ENCODE peak calls at places on chromosome 10, in five cellular contexts. T is keratinocyte, I is tibial artery, H is GM23338, S is pancreas. D is an unnamed sample. For H3K4me1, the result is how much of the 10 kb centered on the place peaks cover.

GRCh38 chr10:971613-972012 is 16.6 kb upstream of the GTPBP4 start:
- DNase-seq in H (no peak), T (no peak), S (no peak), I (no peak), D (peak)

GRCh38 chr10:44938938-44939337 is 20.7 kb upstream of the RASSF4 start:
- DNase-seq in S (no peak), T (no peak), I (no peak), H (no peak), D (no peak)

GRCh38 chr10:97412891-97413304 is 11.8 kb upstream of the RRP12 start:
- DNase-seq in T (peak), I (no peak), S (no peak), H (no peak), D (no peak)

GRCh38 chr10:24552346-24553016 is 171.2 kb downstream of the ARHGAP21 start:
- DNase-seq in S (peak), T (peak), H (peak), I (no peak), D (peak)

GRCh38 chr10:119459681-119460340 is 82.7 kb downstream of the RGS10 start:
- DNase-seq in S (no peak), I (no peak), H (no peak), T (no peak), D (no peak)

GRCh38 chr10:6218692-6219493 is 16.2 kb downstream of the PFKFB3 start:
- DNase-seq in I (no peak), H (no peak), T (peak), S (peak), D (no peak)

GRCh38 chr10:133359554-133359971 is 1.7 kb upstream of the FUOM start:
- DNase-seq in H (no peak), T (no peak), S (peak), I (no peak), D (peak)

GRCh38 chr10:35423505-35424306 is 87.4 kb downstream of the CCNY start:
- DNase-seq in S (no peak), T (peak), H (no peak), I (no peak), D (no peak)

GRCh38 chr10:71795248-71795647 is 21.9 kb upstream of the VSIR start:
- DNase-seq in H (peak), T (no peak), I (no peak), S (no peak), D (peak)

GRCh38 chr10:33335550-33335799 is 1.0 kb upstream of the NRP1 start:
- DNase-seq in I (no peak), H (peak), T (no peak), S (no peak), D (peak)

GRCh38 chr10:74738052-74738451 is 88.3 kb upstream of the KAT6B start:
- DNase-seq in S (no peak), T (no peak), H (no peak), I (no peak), D (no peak)

GRCh38 chr10:71600856-71601255 is 118.7 kb downstream of the C10orf105 start:
- DNase-seq in H (no peak), S (no peak), I (peak), T (no peak), D (no peak)

GRCh38 chr10:45071043-45071813 is 70.5 kb downstream of the ZNF22 start:
- DNase-seq in T (no peak), I (no peak), S (no peak), H (no peak), D (no peak)

GRCh38 chr10:62582804-62583208 is 208.6 kb downstream of the ZNF365 start:
- DNase-seq in S (no peak), T (no peak), I (peak), H (no peak), D (no peak)

GRCh38 chr10:50855015-50855414 is 30.4 kb downstream of the A1CF start:
- DNase-seq in I (no peak), H (no peak), T (no peak), S (no peak), D (no peak)

GRCh38 chr10:122295423-122295947 is 24.4 kb downstream of the BTBD16 start:
- DNase-seq in T (no peak), H (no peak), S (no peak), I (no peak), D (no peak)

GRCh38 chr10:97154789-97155188 is 31.0 kb downstream of the SLIT1 start:
- DNase-seq in H (no peak), I (no peak), T (no peak), S (no peak), D (no peak)

GRCh38 chr10:113091921-113092320 is 141.9 kb downstream of the TCF7L2 start:
- DNase-seq in H (no peak), I (no peak), T (no peak), S (no peak), D (no peak)

GRCh38 chr10:28839600-28840007 is 162.3 kb downstream of the BAMBI start:
- DNase-seq in S (no peak), I (no peak), T (no peak), H (no peak), D (no peak)

GRCh38 chr10:95221124-95221523 is 27.1 kb downstream of the ACSM6 start:
- DNase-seq in I (no peak), T (no peak), S (no peak), H (peak), D (peak)

GRCh38 chr10:122122493-122122892 is 133.5 kb downstream of the TACC2 start:
- DNase-seq in I (no peak), H (no peak), T (no peak), S (no peak), D (no peak)

GRCh38 chr10:4067552-4068254 is 282.7 kb upstream of the KLF6 start:
- DNase-seq in T (no peak), I (no peak), H (no peak), S (no peak), D (no peak)
- H3K4me1 ChIP-seq in T (under half), I (half or more), H (under half), S (under half), D (under half)

GRCh38 chr10:87868277-87868676 is 4.9 kb downstream of the PTEN start:
- DNase-seq in S (no peak), T (no peak), I (no peak), H (no peak), D (no peak)
- H3K4me1 ChIP-seq in S (under half), T (under half), I (half or more), H (under half), D (under half)

GRCh38 chr10:79130255-79130654 is 61.5 kb downstream of the ZMIZ1 start:
- DNase-seq in H (no peak), T (no peak), S (no peak), I (no peak), D (no peak)
- H3K4me1 ChIP-seq in H (half or more), T (under half), S (under half), I (under half), D (under half)

DNA sequence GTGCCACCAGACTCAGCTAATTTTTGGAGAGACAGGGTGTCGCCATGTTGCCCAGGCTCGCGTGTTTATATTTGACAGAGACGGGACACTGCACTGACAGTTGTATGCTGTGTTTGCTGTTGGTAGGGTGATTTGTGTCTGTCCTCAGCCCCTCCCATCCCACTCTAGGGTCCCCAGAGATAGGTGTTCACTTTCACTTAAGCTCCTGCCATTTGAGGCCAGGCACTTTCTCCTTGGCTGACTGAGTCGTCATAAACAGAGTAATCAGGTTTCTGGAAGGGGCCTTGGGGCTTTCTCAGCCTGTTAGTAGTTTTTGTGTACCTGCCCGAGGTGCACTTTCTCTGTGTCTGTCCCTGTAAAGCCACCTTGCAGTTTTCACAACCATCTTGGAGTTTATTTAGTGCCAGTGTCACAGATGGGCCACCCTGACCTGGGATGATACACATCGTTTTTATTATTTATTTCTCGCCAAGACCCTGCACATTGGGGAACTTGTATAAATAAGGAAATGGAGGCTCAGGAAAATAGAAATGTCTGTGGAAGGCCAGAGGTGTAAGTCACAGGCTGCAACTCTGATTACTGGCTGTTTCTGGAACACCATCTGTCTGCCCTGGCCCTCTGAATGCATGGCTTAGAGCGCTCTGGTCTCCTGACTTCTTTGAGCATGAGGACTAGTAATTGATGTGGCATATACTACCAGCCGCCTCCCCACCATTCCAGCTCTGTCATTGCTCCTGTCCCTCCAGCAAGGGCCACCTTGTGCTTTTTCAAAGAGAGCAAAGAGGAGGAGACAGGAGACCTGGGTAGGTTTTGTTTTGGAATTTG is 81.9 kb upstream of the PDCD4 start:
- DNase-seq in T (no peak), S (no peak), I (no peak), H (no peak), D (no peak)
- H3K4me1 ChIP-seq in T (under half), S (half or more), I (under half), H (under half), D (under half)

DNA sequence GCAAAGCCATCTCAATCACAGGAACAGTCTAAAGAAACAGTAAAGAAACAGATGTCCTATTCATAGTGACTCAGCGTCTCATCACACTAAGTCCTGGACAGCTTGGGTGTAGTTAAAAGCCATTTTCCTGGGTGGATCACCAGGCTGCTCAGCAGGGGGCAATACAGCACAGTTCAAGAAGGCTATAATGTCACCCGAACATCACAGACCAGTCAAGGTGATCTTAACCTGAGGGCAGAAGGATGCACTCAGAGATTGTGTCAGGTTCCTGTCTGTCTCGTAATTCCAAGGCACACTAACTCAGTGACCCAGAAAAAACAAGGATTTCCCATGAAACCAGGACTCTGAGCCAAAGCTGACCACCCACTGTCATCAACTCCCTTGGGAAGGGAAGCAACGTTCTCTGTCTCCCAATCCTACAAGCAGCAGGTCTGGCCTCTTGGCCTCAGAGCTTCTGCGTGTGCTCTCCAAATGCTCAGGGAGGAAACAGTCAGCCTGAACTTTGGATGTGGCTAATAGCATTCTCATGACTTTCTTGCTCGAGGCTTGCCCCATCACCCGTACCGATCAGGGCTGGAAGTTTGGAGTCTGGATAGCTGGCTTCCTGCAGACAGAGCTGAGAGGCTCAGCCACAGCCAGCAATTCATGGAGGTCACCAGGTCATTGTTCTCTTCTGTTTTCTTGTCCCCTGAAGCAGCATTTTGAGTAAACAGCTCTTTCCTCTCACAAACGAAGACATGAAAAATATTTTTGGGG is 90.4 kb upstream of the FAM171A1 start:
- DNase-seq in S (no peak), H (no peak), T (no peak), I (peak), D (peak)
- H3K4me1 ChIP-seq in S (under half), H (under half), T (under half), I (under half), D (under half)

GRCh38 chr10:102815790-102816549 is 21.2 kb downstream of the CYP17A1 start:
- DNase-seq in S (no peak), H (peak), I (peak), T (no peak), D (no peak)

GRCh38 chr10:102814873-102815661 is 22.1 kb downstream of the CYP17A1 start:
- DNase-seq in I (peak), T (no peak), H (peak), S (no peak), D (no peak)

GRCh38 chr10:102813017-102813541 is 24.1 kb downstream of the CYP17A1 start:
- DNase-seq in T (no peak), H (no peak), I (no peak), S (no peak), D (no peak)

GRCh38 chr10:102813734-102814455 is 23.3 kb downstream of the CYP17A1 start:
- DNase-seq in H (no peak), S (no peak), I (peak), T (no peak), D (peak)

DNA sequence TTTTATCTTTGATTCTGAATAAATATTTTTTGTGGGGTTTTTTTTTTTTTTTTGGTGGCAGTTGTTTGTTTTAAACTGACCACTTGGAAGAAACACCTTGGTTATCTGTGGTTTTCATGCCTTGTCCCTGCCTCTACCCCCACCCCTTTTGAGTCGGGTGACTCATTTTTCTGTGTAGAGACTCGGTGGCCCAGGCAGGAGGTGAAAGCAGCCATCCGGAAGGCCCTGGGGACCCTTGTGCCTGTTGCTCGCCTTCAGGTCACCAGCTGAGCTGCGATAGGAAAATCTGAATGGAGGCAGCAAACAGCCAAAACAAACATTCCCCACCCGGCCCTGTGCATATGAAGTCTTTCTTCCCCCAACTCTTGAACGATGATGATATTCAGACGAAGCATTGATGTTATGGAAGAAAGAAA is 22.7 kb downstream of the CYP17A1 start:
- DNase-seq in H (no peak), S (no peak), I (no peak), T (no peak), D (no peak)
- H3K4me1 ChIP-seq in H (under half), S (under half), I (half or more), T (under half), D (under half)

GRCh38 chr10:114764656-114765055 is 56.9 kb upstream of the FHIP2A start:
- DNase-seq in I (no peak), S (no peak), T (no peak), H (no peak), D (no peak)
- H3K4me1 ChIP-seq in I (under half), S (under half), T (under half), H (under half), D (under half)

DNA sequence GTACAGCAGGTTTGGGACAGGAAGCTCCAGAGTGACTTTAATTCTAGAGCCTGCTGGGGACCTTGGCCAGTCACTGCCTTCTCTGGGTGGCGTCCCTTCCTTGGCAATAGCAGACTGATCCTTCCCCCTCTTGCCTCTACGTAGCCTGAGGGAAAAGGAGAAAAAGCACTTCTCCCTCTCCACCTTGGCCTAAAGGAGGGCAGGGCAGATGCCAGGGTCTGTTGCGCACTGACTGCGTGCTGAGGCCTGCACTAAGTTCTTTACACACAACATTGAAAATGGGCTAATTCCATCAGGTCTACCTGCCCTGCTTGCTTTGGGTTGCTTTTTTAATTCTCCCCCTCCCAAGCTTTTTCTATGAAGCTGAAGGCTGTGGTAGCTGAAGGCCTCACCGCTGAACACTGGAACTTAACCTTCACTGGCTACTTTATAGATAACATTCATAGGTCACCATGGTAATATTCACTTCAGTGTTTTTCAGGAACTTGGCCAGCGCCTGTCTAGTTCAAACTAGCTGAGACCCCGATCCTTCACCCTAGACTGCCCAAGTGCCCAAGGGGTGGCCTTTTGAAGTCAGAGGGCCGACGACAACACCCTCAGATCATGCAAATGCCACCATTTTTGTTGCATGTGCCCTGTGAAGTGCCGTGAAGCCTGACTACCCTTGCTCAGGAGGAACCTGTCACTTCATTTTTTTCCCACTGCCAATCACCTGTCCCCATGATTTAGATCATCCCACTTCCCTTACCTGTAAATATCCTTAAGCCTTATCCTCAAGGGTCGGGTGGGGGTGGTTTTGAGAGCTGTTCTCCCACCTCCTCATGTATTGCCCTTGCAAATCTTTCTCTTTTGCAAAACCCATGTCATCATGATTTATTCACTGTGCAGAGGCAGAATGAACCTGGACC is 28.7 kb downstream of the PRF1 start:
- DNase-seq in H (no peak), I (no peak), S (no peak), T (no peak), D (no peak)
- H3K4me1 ChIP-seq in H (under half), I (under half), S (under half), T (under half), D (under half)

GRCh38 chr10:49649936-49650723 is 29.3 kb upstream of the C10orf53 start:
- DNase-seq in H (no peak), S (no peak), I (no peak), T (no peak), D (no peak)
- H3K4me1 ChIP-seq in H (under half), S (under half), I (under half), T (under half), D (under half)

GRCh38 chr10:80486785-80487421 is 32.8 kb downstream of the TSPAN14 start:
- DNase-seq in I (no peak), T (no peak), H (no peak), S (no peak), D (no peak)

GRCh38 chr10:80486151-80486692 is 32.1 kb downstream of the TSPAN14 start:
- DNase-seq in I (no peak), T (no peak), S (peak), H (no peak), D (no peak)

GRCh38 chr10:80488539-80489066 is 34.5 kb downstream of the TSPAN14 start:
- DNase-seq in I (no peak), S (peak), T (no peak), H (no peak), D (no peak)

GRCh38 chr10:80487791-80488538 is 33.9 kb downstream of the TSPAN14 start:
- DNase-seq in I (no peak), H (no peak), S (no peak), T (no peak), D (no peak)

GRCh38 chr10:80487422-80487785 is 33.3 kb downstream of the TSPAN14 start:
- DNase-seq in T (no peak), H (no peak), S (no peak), I (no peak), D (no peak)
- H3K4me1 ChIP-seq in T (half or more), H (under half), S (under half), I (under half), D (under half)